ENCODE peak calls at places on chromosome 21, in nine cellular contexts. N, M, V, B, J, G, U, P and S are unnamed samples.

GRCh38 chr21:37281993-37282392 is 14.9 kb upstream of the VPS26C start:
- DNase-seq in N (no peak), M (no peak), V (peak), B (no peak), J (no peak), G (no peak), U (no peak), P (no peak), S (no peak)

GRCh38 chr21:32423320-32423719 is 10.8 kb downstream of the EVA1C start:
- DNase-seq in N (no peak), M (no peak), V (peak), B (no peak), J (no peak), G (no peak), U (no peak), P (no peak), S (no peak)

GRCh38 chr21:46221664-46222435 is 6.7 kb downstream of the LSS start:
- DNase-seq in N (no peak), M (no peak), V (no peak), B (no peak), J (no peak), G (no peak), U (no peak), P (no peak), S (no peak)

GRCh38 chr21:35749904-35750303 is 310.4 kb downstream of the SETD4 start:
- DNase-seq in N (no peak), M (no peak), V (no peak), B (no peak), J (no peak), G (no peak), U (no peak), P (no peak), S (no peak)

GRCh38 chr21:45970674-45971486 is 10.7 kb upstream of the COL6A1 start:
- DNase-seq in N (peak), M (no peak), V (peak), B (peak), J (peak), G (peak), U (no peak), P (peak), S (peak)

GRCh38 chr21:41366522-41367151 is 4.8 kb downstream of the MX2 start:
- DNase-seq in N (no peak), M (no peak), V (peak), B (no peak), J (no peak), G (no peak), U (no peak), P (no peak), S (no peak)

GRCh38 chr21:27219068-27219467 is 252.2 kb upstream of the ADAMTS5 start:
- DNase-seq in N (no peak), M (no peak), V (peak), B (no peak), J (no peak), G (no peak), U (no peak), P (no peak), S (no peak)

GRCh38 chr21:17463441-17463840 is 49.4 kb upstream of the CXADR start:
- DNase-seq in N (no peak), M (no peak), V (peak), B (peak), J (no peak), G (no peak), U (no peak), P (no peak), S (no peak)

GRCh38 chr21:29196021-29196663 is 65.7 kb downstream of the MAP3K7CL start:
- DNase-seq in N (no peak), M (no peak), V (peak), B (no peak), J (peak), G (peak), U (no peak), P (peak), S (no peak)

GRCh38 chr21:27622636-27623035 is 655.7 kb upstream of the ADAMTS5 start:
- DNase-seq in N (no peak), M (no peak), V (no peak), B (no peak), J (no peak), G (no peak), U (no peak), P (no peak), S (no peak)

GRCh38 chr21:15775981-15776380 is 46.2 kb downstream of the USP25 start:
- DNase-seq in N (no peak), M (no peak), V (peak), B (no peak), J (no peak), G (no peak), U (no peak), P (no peak), S (no peak)

GRCh38 chr21:33299181-33299752 is 25.5 kb upstream of the IFNAR1 start:
- DNase-seq in N (no peak), M (no peak), V (peak), B (no peak), J (peak), G (no peak), U (no peak), P (peak), S (no peak)

GRCh38 chr21:45574691-45575090 is 32.5 kb upstream of the SLC19A1 start:
- DNase-seq in N (no peak), M (no peak), V (no peak), B (no peak), J (no peak), G (no peak), U (no peak), P (no peak), S (no peak)

GRCh38 chr21:46212721-46213484 is 15.7 kb downstream of the LSS start:
- DNase-seq in N (no peak), M (no peak), V (no peak), B (no peak), J (no peak), G (no peak), U (no peak), P (no peak), S (no peak)

GRCh38 chr21:43020177-43020576 is 45.8 kb downstream of the PKNOX1 start:
- DNase-seq in N (no peak), M (no peak), V (no peak), B (peak), J (no peak), G (no peak), U (no peak), P (no peak), S (no peak)

GRCh38 chr21:25838809-25839208 is 104.0 kb downstream of the GABPA start:
- DNase-seq in N (no peak), M (no peak), V (peak), B (no peak), J (no peak), G (no peak), U (no peak), P (no peak), S (no peak)

GRCh38 chr21:40685121-40685630 is 161.8 kb downstream of the DSCAM start:
- DNase-seq in N (no peak), M (no peak), V (no peak), B (peak), J (no peak), G (no peak), U (no peak), P (no peak), S (no peak)

GRCh38 chr21:27648560-27648959 is 681.7 kb upstream of the ADAMTS5 start:
- DNase-seq in N (no peak), M (no peak), V (peak), B (no peak), J (no peak), G (no peak), U (no peak), P (no peak), S (no peak)

GRCh38 chr21:37855568-37856391 is 60.5 kb downstream of the KCNJ6 start:
- DNase-seq in N (no peak), M (no peak), V (no peak), B (peak), J (no peak), G (no peak), U (no peak), P (no peak), S (no peak)

GRCh38 chr21:44370771-44371410 is 17.5 kb downstream of the TRPM2 start:
- DNase-seq in N (no peak), M (no peak), V (no peak), B (no peak), J (no peak), G (no peak), U (no peak), P (no peak), S (no peak)

GRCh38 chr21:39452207-39452964 is 616 bp downstream of the SH3BGR start:
- DNase-seq in N (no peak), M (no peak), V (peak), B (no peak), J (no peak), G (no peak), U (no peak), P (peak), S (no peak)

GRCh38 chr21:33558777-33559421 is 16.1 kb downstream of the SON start:
- DNase-seq in N (no peak), M (no peak), V (no peak), B (no peak), J (no peak), G (no peak), U (no peak), P (no peak), S (no peak)

GRCh38 chr21:21929228-21929627 is 931.0 kb downstream of the NCAM2 start:
- DNase-seq in N (no peak), M (no peak), V (no peak), B (no peak), J (no peak), G (no peak), U (no peak), P (no peak), S (no peak)

GRCh38 chr21:41651396-41651795 is 115.5 kb downstream of the RIPK4 start:
- DNase-seq in N (no peak), M (no peak), V (no peak), B (no peak), J (no peak), G (no peak), U (no peak), P (no peak), S (no peak)

GRCh38 chr21:26405071-26405470 is 168.0 kb downstream of the CYYR1 start:
- DNase-seq in N (no peak), M (no peak), V (peak), B (no peak), J (no peak), G (no peak), U (no peak), P (no peak), S (no peak)

GRCh38 chr21:45156459-45156858 is 82.1 kb downstream of the ADARB1 start:
- DNase-seq in N (no peak), M (no peak), V (no peak), B (no peak), J (no peak), G (no peak), U (no peak), P (no peak), S (no peak)

GRCh38 chr21:28671549-28672195 is 321.0 kb downstream of the LTN1 start:
- DNase-seq in N (no peak), M (no peak), V (no peak), B (no peak), J (no peak), G (no peak), U (no peak), P (no peak), S (no peak)

GRCh38 chr21:45572783-45573451 is 30.7 kb upstream of the SLC19A1 start:
- DNase-seq in N (no peak), M (no peak), V (no peak), B (no peak), J (no peak), G (no peak), U (no peak), P (no peak), S (no peak)

GRCh38 chr21:27346041-27346448 is 379.2 kb upstream of the ADAMTS5 start:
- DNase-seq in N (no peak), M (no peak), V (peak), B (no peak), J (no peak), G (no peak), U (no peak), P (no peak), S (no peak)

GRCh38 chr21:20538039-20538658 is 460.1 kb upstream of the NCAM2 start:
- DNase-seq in N (no peak), M (no peak), V (no peak), B (no peak), J (no peak), G (no peak), U (no peak), P (no peak), S (no peak)

GRCh38 chr21:38156200-38156599 is 100.6 kb upstream of the KCNJ15 start:
- DNase-seq in N (no peak), M (no peak), V (no peak), B (no peak), J (no peak), G (no peak), U (no peak), P (no peak), S (no peak)

GRCh38 chr21:19031956-19032355 is 628.4 kb upstream of the TMPRSS15 start:
- DNase-seq in N (no peak), M (no peak), V (no peak), B (no peak), J (no peak), G (no peak), U (no peak), P (no peak), S (no peak)